ENCODE peak calls at places on chromosomes 1 and 21, in ten cellular contexts. One of them, this sample, is unnamed.

GRCh38 chr21:29146726-29147125 is 16.3 kb downstream of the MAP3K7CL start:
- DNase-seq in fibroblast of the aortic adventitia: no peak
- DNase-seq in fibroblast of mammary gland: no peak
- DNase-seq in heart right ventricle: no peak
- DNase-seq in fibroblast of lung: no peak
- DNase-seq in A549: no peak
- DNase-seq in HL-60: no peak
- DNase-seq in activated CD8-positive, alpha-beta T cell treated with anti-CD3 and anti-CD28 coated beads for 36 hours: no peak
- DNase-seq in cardiac muscle cell: no peak
- DNase-seq in epithelial cell of esophagus: no peak
- DNase-seq in this sample: no peak

GRCh38 chr1:115538579-115538978 is 103.2 kb upstream of the VANGL1 start:
- DNase-seq in fibroblast of the aortic adventitia: no peak
- DNase-seq in fibroblast of mammary gland: no peak
- DNase-seq in heart right ventricle: no peak
- DNase-seq in fibroblast of lung: no peak
- DNase-seq in A549: no peak
- DNase-seq in HL-60: no peak
- DNase-seq in activated CD8-positive, alpha-beta T cell treated with anti-CD3 and anti-CD28 coated beads for 36 hours: no peak
- DNase-seq in cardiac muscle cell: no peak
- DNase-seq in epithelial cell of esophagus: no peak
- DNase-seq in this sample: no peak

GRCh38 chr1:163836446-163836845 is 514.7 kb downstream of the NUF2 start:
- DNase-seq in fibroblast of the aortic adventitia: no peak
- DNase-seq in fibroblast of mammary gland: no peak
- DNase-seq in heart right ventricle: no peak
- DNase-seq in fibroblast of lung: no peak
- DNase-seq in A549: no peak
- DNase-seq in HL-60: no peak
- DNase-seq in activated CD8-positive, alpha-beta T cell treated with anti-CD3 and anti-CD28 coated beads for 36 hours: no peak
- DNase-seq in cardiac muscle cell: no peak
- DNase-seq in epithelial cell of esophagus: no peak
- DNase-seq in this sample: no peak

GRCh38 chr1:200242379-200243041 is 167.3 kb downstream of the ZNF281 start:
- DNase-seq in fibroblast of the aortic adventitia: peak
- DNase-seq in fibroblast of mammary gland: no peak
- DNase-seq in heart right ventricle: peak
- DNase-seq in fibroblast of lung: peak
- DNase-seq in A549: no peak
- DNase-seq in HL-60: no peak
- DNase-seq in activated CD8-positive, alpha-beta T cell treated with anti-CD3 and anti-CD28 coated beads for 36 hours: no peak
- DNase-seq in cardiac muscle cell: peak
- DNase-seq in epithelial cell of esophagus: no peak
- DNase-seq in this sample: no peak

GRCh38 chr1:154154534-154155181 is at the start of gene NUP210L:
- DNase-seq in fibroblast of the aortic adventitia: peak
- DNase-seq in fibroblast of mammary gland: peak
- DNase-seq in heart right ventricle: peak
- DNase-seq in fibroblast of lung: peak
- DNase-seq in A549: no peak
- DNase-seq in HL-60: no peak
- DNase-seq in activated CD8-positive, alpha-beta T cell treated with anti-CD3 and anti-CD28 coated beads for 36 hours: no peak
- DNase-seq in cardiac muscle cell: peak
- DNase-seq in epithelial cell of esophagus: peak
- DNase-seq in this sample: no peak

GRCh38 chr1:243394610-243395490 is 139.0 kb downstream of the SDCCAG8 start:
- DNase-seq in fibroblast of the aortic adventitia: no peak
- DNase-seq in fibroblast of mammary gland: no peak
- DNase-seq in heart right ventricle: no peak
- DNase-seq in fibroblast of lung: no peak
- DNase-seq in A549: no peak
- DNase-seq in HL-60: no peak
- DNase-seq in activated CD8-positive, alpha-beta T cell treated with anti-CD3 and anti-CD28 coated beads for 36 hours: no peak
- DNase-seq in cardiac muscle cell: no peak
- DNase-seq in epithelial cell of esophagus: no peak
- DNase-seq in this sample: no peak

GRCh38 chr1:44261475-44261853 is 48.2 kb downstream of the DMAP1 start:
- DNase-seq in fibroblast of the aortic adventitia: no peak
- DNase-seq in fibroblast of mammary gland: no peak
- DNase-seq in heart right ventricle: no peak
- DNase-seq in fibroblast of lung: no peak
- DNase-seq in A549: no peak
- DNase-seq in HL-60: no peak
- DNase-seq in activated CD8-positive, alpha-beta T cell treated with anti-CD3 and anti-CD28 coated beads for 36 hours: no peak
- DNase-seq in cardiac muscle cell: no peak
- DNase-seq in epithelial cell of esophagus: no peak
- DNase-seq in this sample: no peak

GRCh38 chr1:110508038-110508437 is 10.9 kb downstream of the KCNA10 start:
- DNase-seq in fibroblast of the aortic adventitia: peak
- DNase-seq in fibroblast of mammary gland: no peak
- DNase-seq in heart right ventricle: peak
- DNase-seq in fibroblast of lung: no peak
- DNase-seq in A549: no peak
- DNase-seq in HL-60: no peak
- DNase-seq in activated CD8-positive, alpha-beta T cell treated with anti-CD3 and anti-CD28 coated beads for 36 hours: no peak
- DNase-seq in cardiac muscle cell: peak
- DNase-seq in epithelial cell of esophagus: peak
- DNase-seq in this sample: no peak

GRCh38 chr1:16900771-16901170 is 5.0 kb downstream of the RNU1-2 start:
- DNase-seq in fibroblast of the aortic adventitia: no peak
- DNase-seq in fibroblast of mammary gland: no peak
- DNase-seq in heart right ventricle: no peak
- DNase-seq in fibroblast of lung: no peak
- DNase-seq in A549: no peak
- DNase-seq in HL-60: no peak
- DNase-seq in activated CD8-positive, alpha-beta T cell treated with anti-CD3 and anti-CD28 coated beads for 36 hours: no peak
- DNase-seq in cardiac muscle cell: peak
- DNase-seq in epithelial cell of esophagus: peak
- DNase-seq in this sample: no peak

GRCh38 chr1:7280257-7280656 is 490.8 kb upstream of the VAMP3 start:
- DNase-seq in fibroblast of the aortic adventitia: no peak
- DNase-seq in fibroblast of mammary gland: no peak
- DNase-seq in heart right ventricle: no peak
- DNase-seq in fibroblast of lung: no peak
- DNase-seq in A549: no peak
- DNase-seq in HL-60: no peak
- DNase-seq in activated CD8-positive, alpha-beta T cell treated with anti-CD3 and anti-CD28 coated beads for 36 hours: no peak
- DNase-seq in cardiac muscle cell: no peak
- DNase-seq in epithelial cell of esophagus: no peak
- DNase-seq in this sample: no peak

GRCh38 chr1:24683713-24684162 is 40.6 kb downstream of the SRRM1 start:
- DNase-seq in fibroblast of the aortic adventitia: peak
- DNase-seq in fibroblast of mammary gland: peak
- DNase-seq in heart right ventricle: no peak
- DNase-seq in fibroblast of lung: peak
- DNase-seq in A549: peak
- DNase-seq in HL-60: no peak
- DNase-seq in activated CD8-positive, alpha-beta T cell treated with anti-CD3 and anti-CD28 coated beads for 36 hours: no peak
- DNase-seq in cardiac muscle cell: peak
- DNase-seq in epithelial cell of esophagus: peak
- DNase-seq in this sample: peak

GRCh38 chr1:9198538-9199361 is 35.8 kb upstream of the H6PD start:
- DNase-seq in fibroblast of the aortic adventitia: no peak
- DNase-seq in fibroblast of mammary gland: peak
- DNase-seq in heart right ventricle: peak
- DNase-seq in fibroblast of lung: peak
- DNase-seq in A549: no peak
- DNase-seq in HL-60: no peak
- DNase-seq in activated CD8-positive, alpha-beta T cell treated with anti-CD3 and anti-CD28 coated beads for 36 hours: peak
- DNase-seq in cardiac muscle cell: peak
- DNase-seq in epithelial cell of esophagus: no peak
- DNase-seq in this sample: no peak

GRCh38 chr1:10651793-10652192 is 144.7 kb downstream of the CASZ1 start:
- DNase-seq in fibroblast of the aortic adventitia: no peak
- DNase-seq in fibroblast of mammary gland: no peak
- DNase-seq in heart right ventricle: no peak
- DNase-seq in fibroblast of lung: no peak
- DNase-seq in A549: no peak
- DNase-seq in HL-60: no peak
- DNase-seq in activated CD8-positive, alpha-beta T cell treated with anti-CD3 and anti-CD28 coated beads for 36 hours: no peak
- DNase-seq in cardiac muscle cell: no peak
- DNase-seq in epithelial cell of esophagus: no peak
- DNase-seq in this sample: no peak

GRCh38 chr1:68370101-68370915 is 79.4 kb downstream of the RPE65 start:
- DNase-seq in fibroblast of the aortic adventitia: no peak
- DNase-seq in fibroblast of mammary gland: no peak
- DNase-seq in heart right ventricle: no peak
- DNase-seq in fibroblast of lung: no peak
- DNase-seq in A549: no peak
- DNase-seq in HL-60: no peak
- DNase-seq in activated CD8-positive, alpha-beta T cell treated with anti-CD3 and anti-CD28 coated beads for 36 hours: no peak
- DNase-seq in cardiac muscle cell: no peak
- DNase-seq in epithelial cell of esophagus: no peak
- DNase-seq in this sample: no peak

GRCh38 chr1:205791568-205792180 is 16.4 kb upstream of the RAB29 start:
- DNase-seq in fibroblast of the aortic adventitia: peak
- DNase-seq in fibroblast of mammary gland: peak
- DNase-seq in heart right ventricle: peak
- DNase-seq in fibroblast of lung: peak
- DNase-seq in A549: peak
- DNase-seq in HL-60: no peak
- DNase-seq in activated CD8-positive, alpha-beta T cell treated with anti-CD3 and anti-CD28 coated beads for 36 hours: peak
- DNase-seq in cardiac muscle cell: peak
- DNase-seq in epithelial cell of esophagus: peak
- DNase-seq in this sample: peak

GRCh38 chr1:39305555-39305954 is 101.1 kb downstream of the MACF1 start:
- DNase-seq in fibroblast of the aortic adventitia: no peak
- DNase-seq in fibroblast of mammary gland: no peak
- DNase-seq in heart right ventricle: no peak
- DNase-seq in fibroblast of lung: no peak
- DNase-seq in A549: no peak
- DNase-seq in HL-60: no peak
- DNase-seq in activated CD8-positive, alpha-beta T cell treated with anti-CD3 and anti-CD28 coated beads for 36 hours: no peak
- DNase-seq in cardiac muscle cell: no peak
- DNase-seq in epithelial cell of esophagus: no peak
- DNase-seq in this sample: no peak

GRCh38 chr1:238621405-238621804 is 730.7 kb upstream of the ZP4 start:
- DNase-seq in fibroblast of the aortic adventitia: peak
- DNase-seq in fibroblast of mammary gland: no peak
- DNase-seq in heart right ventricle: no peak
- DNase-seq in fibroblast of lung: no peak
- DNase-seq in A549: no peak
- DNase-seq in HL-60: no peak
- DNase-seq in activated CD8-positive, alpha-beta T cell treated with anti-CD3 and anti-CD28 coated beads for 36 hours: no peak
- DNase-seq in cardiac muscle cell: no peak
- DNase-seq in epithelial cell of esophagus: no peak
- DNase-seq in this sample: no peak

GRCh38 chr21:43971201-43971991 is 40.7 kb upstream of the TRAPPC10 start:
- DNase-seq in fibroblast of the aortic adventitia: no peak
- DNase-seq in fibroblast of mammary gland: no peak
- DNase-seq in heart right ventricle: peak
- DNase-seq in fibroblast of lung: no peak
- DNase-seq in A549: no peak
- DNase-seq in HL-60: no peak
- DNase-seq in activated CD8-positive, alpha-beta T cell treated with anti-CD3 and anti-CD28 coated beads for 36 hours: no peak
- DNase-seq in cardiac muscle cell: no peak
- DNase-seq in epithelial cell of esophagus: no peak
- DNase-seq in this sample: no peak

GRCh38 chr1:180154325-180155201 is at the start of gene QSOX1:
- DNase-seq in fibroblast of the aortic adventitia: peak
- DNase-seq in fibroblast of mammary gland: peak
- DNase-seq in heart right ventricle: peak
- DNase-seq in fibroblast of lung: peak
- DNase-seq in A549: peak
- DNase-seq in HL-60: peak
- DNase-seq in activated CD8-positive, alpha-beta T cell treated with anti-CD3 and anti-CD28 coated beads for 36 hours: peak
- DNase-seq in cardiac muscle cell: peak
- DNase-seq in epithelial cell of esophagus: peak
- DNase-seq in this sample: peak
- TF ChIP-seq CTCF in fibroblast of the aortic adventitia: peak
- TF ChIP-seq CTCF in fibroblast of mammary gland: no peak
- TF ChIP-seq CTCF in heart right ventricle: peak
- TF ChIP-seq CTCF in fibroblast of lung: no peak
- TF ChIP-seq CTCF in A549: no peak
- TF ChIP-seq CTCF in HL-60: no peak
- TF ChIP-seq CTCF in activated CD8-positive, alpha-beta T cell treated with anti-CD3 and anti-CD28 coated beads for 36 hours: no peak
- TF ChIP-seq CTCF in cardiac muscle cell: no peak
- TF ChIP-seq CTCF in epithelial cell of esophagus: no peak
- TF ChIP-seq CTCF in this sample: peak

DNA sequence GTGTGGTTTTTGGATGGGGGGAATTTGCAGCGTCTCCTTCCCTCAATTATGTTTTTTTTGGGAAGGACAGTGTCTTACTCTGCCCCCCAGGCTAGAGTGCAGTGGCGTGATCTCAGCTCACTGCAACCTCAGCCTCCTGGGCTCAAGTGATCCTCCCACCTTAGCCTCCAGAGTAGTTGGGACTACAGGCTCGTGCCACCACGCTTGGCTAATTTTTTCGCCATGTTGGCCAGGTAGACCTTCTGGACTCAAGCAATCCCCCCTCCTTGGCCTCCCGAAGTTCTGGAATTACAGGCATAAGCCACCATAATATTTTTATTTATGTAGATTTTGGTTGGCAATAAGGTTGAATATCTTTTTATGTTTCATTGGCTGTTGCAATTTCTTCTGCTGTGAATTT is 9.5 kb upstream of the PARP1 start:
- DNase-seq in fibroblast of the aortic adventitia: no peak
- DNase-seq in fibroblast of mammary gland: no peak
- DNase-seq in heart right ventricle: no peak
- DNase-seq in fibroblast of lung: no peak
- DNase-seq in A549: no peak
- DNase-seq in HL-60: no peak
- DNase-seq in activated CD8-positive, alpha-beta T cell treated with anti-CD3 and anti-CD28 coated beads for 36 hours: no peak
- DNase-seq in cardiac muscle cell: no peak
- DNase-seq in epithelial cell of esophagus: no peak
- DNase-seq in this sample: no peak
- TF ChIP-seq CTCF in fibroblast of the aortic adventitia: no peak
- TF ChIP-seq CTCF in fibroblast of mammary gland: no peak
- TF ChIP-seq CTCF in heart right ventricle: no peak
- TF ChIP-seq CTCF in fibroblast of lung: no peak
- TF ChIP-seq CTCF in A549: no peak
- TF ChIP-seq CTCF in HL-60: no peak
- TF ChIP-seq CTCF in activated CD8-positive, alpha-beta T cell treated with anti-CD3 and anti-CD28 coated beads for 36 hours: no peak
- TF ChIP-seq CTCF in cardiac muscle cell: no peak
- TF ChIP-seq CTCF in epithelial cell of esophagus: no peak
- TF ChIP-seq CTCF in this sample: no peak

GRCh38 chr1:3514404-3514803 is 59.9 kb downstream of the ARHGEF16 start:
- DNase-seq in fibroblast of the aortic adventitia: no peak
- DNase-seq in fibroblast of mammary gland: no peak
- DNase-seq in heart right ventricle: no peak
- DNase-seq in fibroblast of lung: no peak
- DNase-seq in A549: no peak
- DNase-seq in HL-60: no peak
- DNase-seq in activated CD8-positive, alpha-beta T cell treated with anti-CD3 and anti-CD28 coated beads for 36 hours: no peak
- DNase-seq in cardiac muscle cell: no peak
- DNase-seq in epithelial cell of esophagus: no peak
- DNase-seq in this sample: no peak
- TF ChIP-seq CTCF in fibroblast of the aortic adventitia: no peak
- TF ChIP-seq CTCF in fibroblast of mammary gland: no peak
- TF ChIP-seq CTCF in heart right ventricle: no peak
- TF ChIP-seq CTCF in fibroblast of lung: no peak
- TF ChIP-seq CTCF in A549: no peak
- TF ChIP-seq CTCF in HL-60: no peak
- TF ChIP-seq CTCF in activated CD8-positive, alpha-beta T cell treated with anti-CD3 and anti-CD28 coated beads for 36 hours: no peak
- TF ChIP-seq CTCF in cardiac muscle cell: no peak
- TF ChIP-seq CTCF in epithelial cell of esophagus: no peak
- TF ChIP-seq CTCF in this sample: no peak

DNA sequence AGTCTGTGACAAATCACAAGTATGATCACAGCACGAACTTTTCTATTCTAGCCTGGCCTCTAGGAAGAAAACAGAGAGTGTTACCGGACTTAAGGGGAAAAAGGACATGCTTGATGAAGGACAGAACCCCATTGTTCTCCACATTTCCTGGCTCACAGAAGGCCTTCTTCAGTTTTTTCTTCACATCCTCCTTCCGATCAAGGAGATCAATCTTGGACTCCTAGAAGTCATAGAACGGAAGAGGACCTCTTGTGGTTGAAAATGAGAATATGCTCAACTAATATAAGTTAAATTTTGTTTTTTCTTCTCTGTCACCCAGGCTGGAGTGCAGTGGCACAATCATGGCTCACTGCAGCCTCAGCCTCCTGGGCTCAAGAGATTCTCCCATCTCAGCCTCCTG is 30.3 kb downstream of the YARS1 start:
- DNase-seq in fibroblast of the aortic adventitia: peak
- DNase-seq in fibroblast of mammary gland: peak
- DNase-seq in heart right ventricle: no peak
- DNase-seq in fibroblast of lung: peak
- DNase-seq in A549: no peak
- DNase-seq in HL-60: no peak
- DNase-seq in activated CD8-positive, alpha-beta T cell treated with anti-CD3 and anti-CD28 coated beads for 36 hours: no peak
- DNase-seq in cardiac muscle cell: peak
- DNase-seq in epithelial cell of esophagus: peak
- DNase-seq in this sample: no peak
- TF ChIP-seq CTCF in fibroblast of the aortic adventitia: peak
- TF ChIP-seq CTCF in fibroblast of mammary gland: peak
- TF ChIP-seq CTCF in heart right ventricle: no peak
- TF ChIP-seq CTCF in fibroblast of lung: peak
- TF ChIP-seq CTCF in A549: peak
- TF ChIP-seq CTCF in HL-60: no peak
- TF ChIP-seq CTCF in activated CD8-positive, alpha-beta T cell treated with anti-CD3 and anti-CD28 coated beads for 36 hours: no peak
- TF ChIP-seq CTCF in cardiac muscle cell: peak
- TF ChIP-seq CTCF in epithelial cell of esophagus: peak
- TF ChIP-seq CTCF in this sample: no peak

This sample was measured in MCF 10A.